ENCODE peak calls at places on chromosomes 3 and 15, in four cellular contexts. L is HCT116, T is endothelial cell of umbilical vein, U is suprapubic skin. S is an unnamed sample.
A peak's percentile ranks its signal among the peaks of the same experiment; 100 is the strongest.

GRCh38 chr3:28022916-28023315 is 218.5 kb upstream of the CMC1 start:
- DNase-seq in T (no peak), L (no peak), U (no peak), S (no peak)

GRCh38 chr15:51172190-51172589 is 77.5 kb upstream of the TNFAIP8L3 start:
- DNase-seq in U (no peak), L (no peak), T (peak; percentile 50), S (no peak)

GRCh38 chr3:134353171-134353825 is 20.9 kb downstream of the AMOTL2 start:
- DNase-seq in T (no peak), U (no peak), L (no peak), S (no peak)

GRCh38 chr15:90697180-90697579 is 20.0 kb upstream of the BLM start:
- DNase-seq in L (no peak), U (no peak), T (no peak), S (no peak)

GRCh38 chr15:65209701-65210643 is 1.3 kb downstream of the CILP start:
- DNase-seq in U (no peak), T (no peak), L (no peak), S (no peak)

GRCh38 chr3:9746330-9746729 is 3.4 kb upstream of the OGG1 start:
- DNase-seq in U (no peak), L (no peak), T (peak; percentile 74), S (no peak)

GRCh38 chr15:25240461-25241021 is 198.3 kb downstream of the UBE3A start:
- DNase-seq in U (peak; percentile 66), L (no peak), T (no peak), S (no peak)

GRCh38 chr3:48069339-48069738 is 53.1 kb upstream of the MAP4 start:
- DNase-seq in U (no peak), T (no peak), L (no peak), S (no peak)

GRCh38 chr15:64566629-64567427 is 106.5 kb downstream of the ZNF609 start:
- DNase-seq in U (no peak), L (no peak), T (no peak), S (no peak)

GRCh38 chr3:157175678-157176077 is 15.7 kb upstream of the CCNL1 start:
- DNase-seq in L (no peak), T (no peak), U (no peak), S (peak; percentile 54)

GRCh38 chr3:112979244-112979832 is 4.4 kb upstream of the CD200R1 start:
- DNase-seq in L (peak; percentile 13), T (peak; percentile 48), U (no peak), S (no peak)

GRCh38 chr3:37480003-37480402 is 305.6 kb upstream of the LRRFIP2 start:
- DNase-seq in U (no peak), L (no peak), T (no peak), S (no peak)

GRCh38 chr3:155554777-155555445 is 190.0 kb downstream of the PLCH1 start:
- DNase-seq in T (no peak), L (no peak), U (no peak), S (no peak)

GRCh38 chr15:83379574-83379973 is 67.6 kb upstream of the SH3GL3 start:
- DNase-seq in L (peak; percentile 81), U (peak; percentile 77), T (no peak), S (no peak)

GRCh38 chr15:75843618-75844610 is 667 bp downstream of the UBE2Q2 start:
- DNase-seq in U (peak; percentile 80), T (peak; percentile 64), L (no peak), S (peak; percentile 47)

GRCh38 chr3:100912976-100913375 is 80.2 kb downstream of the ABI3BP start:
- DNase-seq in U (no peak), L (no peak), T (peak; percentile 4), S (no peak)

GRCh38 chr3:120908803-120909601 is 997 bp downstream of the STXBP5L start:
- DNase-seq in T (no peak), L (no peak), U (no peak), S (no peak)

GRCh38 chr3:57060089-57060829 is at the start of gene SPATA12:
- DNase-seq in U (peak; percentile 87), L (peak; percentile 96), T (peak; percentile 95), S (peak; percentile 67)

GRCh38 chr15:73386238-73386637 is 17.5 kb upstream of the HCN4 start:
- DNase-seq in T (no peak), L (no peak), U (no peak), S (no peak)

GRCh38 chr15:88738796-88739195 is 64.4 kb upstream of the ACAN start:
- DNase-seq in U (no peak), L (no peak), T (no peak), S (no peak)

GRCh38 chr15:85591622-85592021 is 203.1 kb downstream of the KLHL25 start:
- DNase-seq in T (no peak), U (no peak), L (no peak), S (no peak)

GRCh38 chr15:41521614-41522013 is 8.0 kb upstream of the LTK start:
- DNase-seq in U (no peak), L (no peak), T (no peak), S (no peak)

GRCh38 chr15:63599401-63600000 is 2.3 kb downstream of the FBXL22 start:
- DNase-seq in L (no peak), T (peak; percentile 58), U (peak; percentile 84), S (peak; percentile 72)

GRCh38 chr3:32302601-32303000 is 64.1 kb downstream of the CMTM8 start:
- DNase-seq in L (no peak), T (no peak), U (no peak), S (no peak)

GRCh38 chr15:90580946-90581345 is 51.2 kb downstream of the CRTC3 start:
- DNase-seq in U (no peak), T (no peak), L (no peak), S (no peak)

GRCh38 chr3:8837172-8837571 is 67.8 kb upstream of the OXTR start:
- DNase-seq in T (no peak), U (no peak), L (no peak), S (no peak)

GRCh38 chr3:10910367-10910766 is 82.2 kb upstream of the SLC6A1 start:
- DNase-seq in L (no peak), T (no peak), U (no peak), S (no peak)
- TF ChIP-seq POLR2AphosphoS5 in L (no peak), T (no peak), U (no peak), S (no peak)

GRCh38 chr3:83928391-83928790 is 1030.4 kb upstream of the CADM2 start:
- DNase-seq in T (no peak), U (no peak), L (peak; percentile 8), S (no peak)

GRCh38 chr3:83928903-83929302 is 1029.9 kb upstream of the CADM2 start:
- DNase-seq in L (no peak), U (no peak), T (no peak), S (no peak)

DNA sequence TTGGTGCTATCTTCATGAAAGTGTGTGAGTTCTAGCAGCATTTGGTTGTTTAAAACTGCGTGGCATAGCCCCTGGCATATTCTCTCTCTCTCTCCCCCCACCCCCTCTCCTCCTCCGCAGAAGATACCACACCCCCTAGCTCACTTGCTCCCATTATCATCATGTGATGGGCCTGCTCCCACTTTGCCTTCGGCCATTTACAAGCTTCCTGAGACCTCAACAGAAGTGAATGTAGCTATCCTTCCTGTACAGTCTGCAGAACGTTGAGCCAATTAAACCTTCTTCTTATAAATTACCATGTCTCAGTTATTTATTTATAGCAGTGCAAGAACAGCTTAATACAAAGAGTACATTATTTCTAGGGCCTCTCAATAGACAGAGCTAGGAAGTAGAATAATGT is 1032.5 kb upstream of the CADM2 start:
- DNase-seq in U (no peak), T (no peak), L (no peak), S (no peak)
- TF ChIP-seq POLR2A in U (no peak), T (no peak), L (no peak), S (no peak)

DNA sequence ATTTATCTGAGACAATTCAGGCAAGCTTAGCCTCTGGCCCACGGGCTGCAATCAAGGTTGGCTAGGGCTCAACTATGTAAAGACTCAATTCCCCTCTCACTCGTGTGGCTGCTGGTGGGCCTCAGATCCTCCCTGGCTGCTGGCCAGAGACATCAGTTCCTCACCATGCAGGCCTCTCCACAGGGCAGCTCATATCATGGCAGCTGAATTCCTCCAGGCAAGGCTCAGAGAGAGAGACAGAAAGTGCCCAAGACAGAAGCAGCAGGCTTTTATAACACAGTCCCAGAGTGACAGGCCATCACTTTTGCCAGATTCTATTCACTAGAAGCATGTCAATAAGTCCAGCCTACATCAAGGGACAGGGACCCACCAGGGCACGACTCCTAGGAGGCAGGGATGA is 63.2 kb downstream of the XXYLT1 start:
- DNase-seq in T (no peak), L (no peak), U (no peak), S (no peak)
- H3K27ac ChIP-seq in T (no peak overlapping the region), L (no peak overlapping the region), U (peak overlapping the region; percentile 91), S (no peak overlapping the region)

GRCh38 chr15:38255690-38256089 is 3.1 kb downstream of the SPRED1 start:
- DNase-seq in T (no peak), L (no peak), U (no peak), S (no peak)

GRCh38 chr15:38253448-38253847 is 812 bp downstream of the SPRED1 start:
- DNase-seq in T (peak; percentile 41), L (peak; percentile 28), U (no peak), S (peak; percentile 20)

GRCh38 chr15:38251726-38252480 is 733 bp upstream of the SPRED1 start:
- DNase-seq in L (peak; percentile 96), U (peak; percentile 92), T (peak; percentile 95), S (peak; percentile 86)

GRCh38 chr15:38252481-38253311 is at the start of gene SPRED1:
- DNase-seq in L (no peak), U (peak; percentile 87), T (peak; percentile 69), S (peak; percentile 67)

DNA sequence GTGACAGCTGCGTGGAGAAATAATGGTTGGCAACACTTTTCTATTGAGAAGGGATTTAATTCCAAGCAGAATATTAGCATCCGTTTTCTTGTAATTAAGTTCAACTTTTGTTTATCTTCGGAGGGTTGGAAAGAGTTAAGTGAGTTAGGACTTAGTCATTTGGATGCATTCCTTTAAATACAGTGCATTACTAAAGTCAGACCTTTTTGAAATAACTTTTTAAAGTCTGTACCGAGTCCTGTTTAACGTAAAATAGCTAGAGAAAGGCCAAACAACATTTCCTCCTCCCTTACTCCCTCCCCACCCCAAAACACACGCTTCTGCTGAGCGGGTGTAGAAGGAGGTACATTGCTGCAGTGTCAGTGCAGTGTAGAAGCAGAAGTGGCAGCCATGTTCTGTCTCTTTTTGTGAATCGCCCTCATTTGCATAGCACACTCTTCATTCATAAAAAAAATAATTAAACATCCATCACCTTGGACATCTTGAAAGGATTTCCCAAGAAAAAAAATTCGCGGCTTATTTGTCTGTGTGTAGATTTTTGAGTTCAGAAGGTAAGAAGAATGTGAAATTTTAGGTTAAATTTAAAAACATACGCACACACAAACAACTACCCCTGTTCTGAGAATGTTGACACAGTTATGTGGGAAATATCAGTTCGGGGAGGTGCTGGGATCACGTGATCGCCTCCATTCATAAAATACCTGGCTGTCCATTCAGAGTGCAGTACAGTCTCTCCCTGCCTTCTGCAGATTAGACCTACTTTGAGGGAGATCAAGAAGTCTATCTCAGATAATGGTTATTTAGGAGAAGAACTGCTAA is 1.6 kb downstream of the SPRED1 start:
- DNase-seq in U (no peak), L (peak; percentile 51), T (peak; percentile 75), S (peak; percentile 82)
- TF ChIP-seq POLR2AphosphoS5 in U (no peak), L (no peak), T (no peak), S (peak; percentile 76)

GRCh38 chr3:13623101-13623654 is 74.3 kb downstream of the FBLN2 start:
- DNase-seq in T (no peak), U (no peak), L (no peak), S (peak; percentile 73)
- TF ChIP-seq POLR2A in T (no peak), U (no peak), L (no peak), S (no peak)

S was measured in prostate gland.